ENCODE peak calls at places on chromosomes 5 and 9, in four cellular contexts. G is K562, N is HL-60, Q is GM12878. S is an unnamed sample.
A peak's percentile ranks its signal among the peaks of the same experiment; 100 is the strongest.

GRCh38 chr5:129177451-129177850 is 82.9 kb downstream of the ISOC1 start:
- DNase-seq in G (no peak), N (no peak), Q (no peak), S (no peak)

GRCh38 chr9:134628354-134628736 is 13.3 kb upstream of the COL5A1 start:
- DNase-seq in G (no peak), N (no peak), Q (no peak), S (no peak)

GRCh38 chr9:94806307-94806893 is 79.9 kb downstream of the AOPEP start:
- DNase-seq in G (no peak), N (no peak), Q (peak; percentile 31), S (no peak)

GRCh38 chr9:4297795-4298254 is 2.0 kb downstream of the GLIS3 start:
- DNase-seq in G (peak; percentile 12), N (peak; percentile 68), Q (no peak), S (peak; percentile 34)

GRCh38 chr9:13351768-13352386 is 72.4 kb upstream of the MPDZ start:
- DNase-seq in G (peak; percentile 4), N (no peak), Q (no peak), S (no peak)

GRCh38 chr9:99515874-99516656 is 294.0 kb downstream of the SEC61B start:
- DNase-seq in G (no peak), N (peak; percentile 26), Q (peak; percentile 15), S (no peak)

GRCh38 chr5:74567351-74567870 is 73.1 kb downstream of the ENC1 start:
- DNase-seq in G (no peak), N (no peak), Q (no peak), S (no peak)

GRCh38 chr9:21681641-21682040 is 120.8 kb upstream of the MTAP start:
- DNase-seq in G (no peak), N (no peak), Q (no peak), S (no peak)

GRCh38 chr5:68465133-68465532 is 249.6 kb downstream of the PIK3R1 start:
- DNase-seq in G (no peak), N (no peak), Q (no peak), S (no peak)

GRCh38 chr9:79769476-79770275 is 197.9 kb downstream of the TLE4 start:
- DNase-seq in G (no peak), N (no peak), Q (no peak), S (no peak)

GRCh38 chr9:125646222-125647100 is 60.5 kb downstream of the MAPKAP1 start:
- DNase-seq in G (no peak), N (no peak), Q (no peak), S (no peak)

GRCh38 chr9:117535439-117535838 is 120.6 kb upstream of the ASTN2 start:
- DNase-seq in G (no peak), N (no peak), Q (no peak), S (no peak)

GRCh38 chr5:122576266-122577016 is 198.4 kb upstream of the SNX2 start:
- DNase-seq in G (no peak), N (no peak), Q (no peak), S (no peak)

GRCh38 chr5:40540301-40540700 is 139.4 kb upstream of the PTGER4 start:
- DNase-seq in G (no peak), N (no peak), Q (no peak), S (no peak)

GRCh38 chr9:71886015-71886414 is 25.0 kb downstream of the ABHD17B start:
- DNase-seq in G (no peak), N (no peak), Q (no peak), S (no peak)

GRCh38 chr9:37082214-37082765 is 38.1 kb upstream of the ZCCHC7 start:
- DNase-seq in G (no peak), N (no peak), Q (no peak), S (no peak)

GRCh38 chr5:143025971-143026370 is 255.8 kb downstream of the ARHGAP26 start:
- DNase-seq in G (no peak), N (no peak), Q (no peak), S (no peak)

GRCh38 chr9:132245465-132245864 is 83.6 kb downstream of the NTNG2 start:
- DNase-seq in G (no peak), N (no peak), Q (no peak), S (no peak)

GRCh38 chr5:111774525-111774924 is 17.5 kb upstream of the NREP start:
- DNase-seq in G (no peak), N (peak; percentile 82), Q (no peak), S (no peak)

GRCh38 chr9:126395439-126396212 is 69.0 kb downstream of the MVB12B start:
- DNase-seq in G (no peak), N (peak; percentile 12), Q (no peak), S (no peak)

GRCh38 chr5:4058899-4059298 is 463.3 kb downstream of the IRX1 start:
- DNase-seq in G (no peak), N (no peak), Q (no peak), S (no peak)

GRCh38 chr5:132057498-132058255 is 2.8 kb upstream of the IL3 start:
- DNase-seq in G (no peak), N (no peak), Q (no peak), S (no peak)

GRCh38 chr9:112443636-112444035 is 43.0 kb upstream of the KIAA1958 start:
- DNase-seq in G (no peak), N (no peak), Q (no peak), S (no peak)

GRCh38 chr9:116087751-116088194 is 65.8 kb upstream of the PAPPA start:
- DNase-seq in G (no peak), N (no peak), Q (no peak), S (no peak)

GRCh38 chr5:73088026-73088425 is 32.3 kb upstream of the TMEM171 start:
- DNase-seq in G (no peak), N (no peak), Q (no peak), S (no peak)

GRCh38 chr9:120299785-120300184 is 280.2 kb downstream of the CDK5RAP2 start:
- DNase-seq in G (no peak), N (no peak), Q (no peak), S (no peak)

GRCh38 chr5:118060833-118061232 is 927.5 kb downstream of the DTWD2 start:
- DNase-seq in G (no peak), N (no peak), Q (no peak), S (no peak)

GRCh38 chr9:126386088-126386487 is 59.5 kb downstream of the MVB12B start:
- DNase-seq in G (no peak), N (peak; percentile 21), Q (no peak), S (no peak)

GRCh38 chr9:122389799-122390481 is 19.1 kb downstream of the PTGS1 start:
- DNase-seq in G (no peak), N (peak; percentile 52), Q (no peak), S (no peak)

DNA sequence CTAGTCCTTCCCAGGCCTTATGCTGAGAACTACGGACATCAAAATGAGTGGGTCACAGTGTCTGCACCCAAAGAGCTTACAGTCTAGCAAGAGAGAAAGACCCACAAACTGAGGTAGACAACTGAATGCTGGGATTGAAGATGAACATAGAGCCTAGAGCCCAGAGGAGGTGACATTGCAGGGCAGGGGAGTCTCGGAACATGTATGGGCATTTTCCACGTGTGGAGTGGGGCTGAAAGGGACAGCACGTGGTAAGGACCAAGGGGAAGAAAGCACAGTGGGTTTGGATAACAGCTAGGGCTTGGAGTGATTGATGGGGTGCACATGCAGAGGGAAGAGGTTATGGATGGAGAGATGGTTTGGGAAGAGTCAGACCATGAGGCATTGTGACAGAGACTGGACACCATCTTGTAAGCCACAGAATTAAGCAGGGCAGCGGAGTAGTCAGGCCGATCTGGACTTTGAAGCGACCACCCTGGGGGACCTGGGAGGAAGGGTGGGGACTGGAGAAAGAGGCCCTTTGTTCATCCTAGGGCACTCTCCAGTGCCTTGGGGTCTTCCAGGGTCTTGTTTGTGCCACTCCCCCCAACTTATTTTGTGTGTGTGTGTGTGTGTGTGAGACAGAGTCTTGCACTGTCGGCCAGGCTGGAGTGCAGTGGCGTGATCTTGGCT is 47.5 kb upstream of the SH3PXD2B start:
- DNase-seq in G (no peak), N (no peak), Q (no peak), S (no peak)
- TF ChIP-seq SPI1 in G (no peak), N (no peak), Q (no peak), S (no peak)

GRCh38 chr5:158135682-158136176 is 276.8 kb upstream of the CLINT1 start:
- DNase-seq in G (no peak), N (no peak), Q (no peak), S (no peak)
- TF ChIP-seq SPI1 in G (no peak), N (no peak), Q (no peak), S (no peak)

DNA sequence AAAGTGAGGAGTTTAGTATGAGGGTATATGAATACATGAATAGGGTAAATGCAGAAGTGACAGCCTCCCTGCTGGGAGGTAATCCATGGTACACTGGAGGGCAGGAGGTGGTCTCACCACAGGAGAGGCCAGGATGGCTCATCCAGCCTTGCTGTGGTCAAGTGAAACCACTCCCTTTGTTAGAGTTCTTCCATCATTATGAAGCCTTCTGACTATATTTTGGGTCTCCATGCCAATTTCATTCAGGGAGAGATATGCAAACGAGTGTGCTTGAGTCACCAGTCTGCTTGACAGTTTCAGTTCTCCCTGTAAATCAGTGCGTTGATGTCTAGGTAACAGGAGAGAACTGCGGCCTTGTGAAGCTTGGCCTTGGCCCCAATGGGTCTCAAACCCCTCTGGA is 16.4 kb downstream of the PPP3R2 start:
- DNase-seq in G (no peak), N (no peak), Q (no peak), S (no peak)
- TF ChIP-seq SPI1 in G (no peak), N (no peak), Q (peak; percentile 54), S (peak; percentile 78)

GRCh38 chr5:108727154-108727638 is 20.5 kb upstream of the FER start:
- DNase-seq in G (peak; percentile 32), N (peak; percentile 21), Q (no peak), S (no peak)
- TF ChIP-seq SPI1 in G (peak; percentile 7), N (no peak), Q (no peak), S (no peak)

GRCh38 chr5:180395540-180396274 is 42.6 kb upstream of the GFPT2 start:
- DNase-seq in G (peak; percentile 4), N (no peak), Q (no peak), S (no peak)
- TF ChIP-seq SPI1 in G (no peak), N (no peak), Q (no peak), S (no peak)

S was measured in GM12891.